ENCODE peak calls at places on chromosomes 16 and 17, in nine cellular contexts. One of them, this sample, is unnamed.

GRCh38 chr16:69017036-69017783 is 88.2 kb upstream of the HAS3 start:
- DNase-seq in activated CD4-positive, alpha-beta T cell treated with anti-CD3 and anti-CD28 coated beads, Interleukin-2, amount 50 U/mL, for 48 hours: no peak
- DNase-seq in hypothalamus: no peak
- DNase-seq in NCI-H524: no peak
- DNase-seq in choroid plexus epithelial cell: peak
- DNase-seq in HFF-Myc: peak
- DNase-seq in RCC 7860: peak
- DNase-seq in sciatic nerve: no peak
- DNase-seq in uterus: no peak
- DNase-seq in this sample: no peak

GRCh38 chr17:44610331-44610730 is 45.9 kb upstream of the MEIOC start:
- DNase-seq in hypothalamus: no peak
- DNase-seq in sciatic nerve: no peak
- DNase-seq in uterus: no peak
- DNase-seq in activated CD4-positive, alpha-beta T cell treated with anti-CD3 and anti-CD28 coated beads, Interleukin-2, amount 50 U/mL, for 48 hours: no peak
- DNase-seq in choroid plexus epithelial cell: no peak
- DNase-seq in HFF-Myc: no peak
- DNase-seq in NCI-H524: no peak
- DNase-seq in RCC 7860: no peak
- DNase-seq in this sample: no peak

GRCh38 chr16:12062343-12063003 is 85.9 kb downstream of the SNX29 start:
- DNase-seq in activated CD4-positive, alpha-beta T cell treated with anti-CD3 and anti-CD28 coated beads, Interleukin-2, amount 50 U/mL, for 48 hours: no peak
- DNase-seq in hypothalamus: no peak
- DNase-seq in RCC 7860: peak
- DNase-seq in sciatic nerve: peak
- DNase-seq in choroid plexus epithelial cell: peak
- DNase-seq in NCI-H524: peak
- DNase-seq in HFF-Myc: peak
- DNase-seq in uterus: peak
- DNase-seq in this sample: peak

GRCh38 chr16:16076400-16076901 is 127.0 kb downstream of the ABCC1 start:
- DNase-seq in hypothalamus: no peak
- DNase-seq in RCC 7860: no peak
- DNase-seq in NCI-H524: no peak
- DNase-seq in choroid plexus epithelial cell: no peak
- DNase-seq in HFF-Myc: no peak
- DNase-seq in activated CD4-positive, alpha-beta T cell treated with anti-CD3 and anti-CD28 coated beads, Interleukin-2, amount 50 U/mL, for 48 hours: no peak
- DNase-seq in uterus: no peak
- DNase-seq in sciatic nerve: no peak
- DNase-seq in this sample: no peak

GRCh38 chr16:986411-986810 is 4.8 kb downstream of the SOX8 start:
- DNase-seq in uterus: no peak
- DNase-seq in NCI-H524: no peak
- DNase-seq in hypothalamus: no peak
- DNase-seq in activated CD4-positive, alpha-beta T cell treated with anti-CD3 and anti-CD28 coated beads, Interleukin-2, amount 50 U/mL, for 48 hours: no peak
- DNase-seq in choroid plexus epithelial cell: no peak
- DNase-seq in RCC 7860: no peak
- DNase-seq in sciatic nerve: no peak
- DNase-seq in HFF-Myc: no peak
- DNase-seq in this sample: no peak

GRCh38 chr17:10107320-10108165 is 90.9 kb downstream of the GAS7 start:
- DNase-seq in sciatic nerve: no peak
- DNase-seq in RCC 7860: no peak
- DNase-seq in activated CD4-positive, alpha-beta T cell treated with anti-CD3 and anti-CD28 coated beads, Interleukin-2, amount 50 U/mL, for 48 hours: no peak
- DNase-seq in HFF-Myc: no peak
- DNase-seq in NCI-H524: no peak
- DNase-seq in uterus: no peak
- DNase-seq in hypothalamus: no peak
- DNase-seq in choroid plexus epithelial cell: no peak
- DNase-seq in this sample: no peak

GRCh38 chr16:48408688-48409087 is 23.5 kb upstream of the SIAH1 start:
- DNase-seq in activated CD4-positive, alpha-beta T cell treated with anti-CD3 and anti-CD28 coated beads, Interleukin-2, amount 50 U/mL, for 48 hours: no peak
- DNase-seq in NCI-H524: no peak
- DNase-seq in sciatic nerve: peak
- DNase-seq in uterus: no peak
- DNase-seq in hypothalamus: no peak
- DNase-seq in HFF-Myc: no peak
- DNase-seq in RCC 7860: peak
- DNase-seq in choroid plexus epithelial cell: peak
- DNase-seq in this sample: no peak

GRCh38 chr17:74012465-74012864 is 191.0 kb upstream of the RPL38 start:
- DNase-seq in hypothalamus: no peak
- DNase-seq in HFF-Myc: no peak
- DNase-seq in NCI-H524: peak
- DNase-seq in choroid plexus epithelial cell: no peak
- DNase-seq in RCC 7860: no peak
- DNase-seq in uterus: no peak
- DNase-seq in sciatic nerve: no peak
- DNase-seq in activated CD4-positive, alpha-beta T cell treated with anti-CD3 and anti-CD28 coated beads, Interleukin-2, amount 50 U/mL, for 48 hours: peak
- DNase-seq in this sample: no peak

GRCh38 chr17:43634681-43635125 is 27.0 kb downstream of the MEOX1 start:
- DNase-seq in hypothalamus: peak
- DNase-seq in HFF-Myc: no peak
- DNase-seq in choroid plexus epithelial cell: peak
- DNase-seq in RCC 7860: no peak
- DNase-seq in uterus: no peak
- DNase-seq in sciatic nerve: no peak
- DNase-seq in activated CD4-positive, alpha-beta T cell treated with anti-CD3 and anti-CD28 coated beads, Interleukin-2, amount 50 U/mL, for 48 hours: no peak
- DNase-seq in NCI-H524: no peak
- DNase-seq in this sample: no peak

GRCh38 chr16:55561319-55561848 is 5.1 kb upstream of the CAPNS2 start:
- DNase-seq in RCC 7860: no peak
- DNase-seq in activated CD4-positive, alpha-beta T cell treated with anti-CD3 and anti-CD28 coated beads, Interleukin-2, amount 50 U/mL, for 48 hours: no peak
- DNase-seq in choroid plexus epithelial cell: no peak
- DNase-seq in NCI-H524: peak
- DNase-seq in sciatic nerve: no peak
- DNase-seq in uterus: no peak
- DNase-seq in hypothalamus: no peak
- DNase-seq in HFF-Myc: no peak
- DNase-seq in this sample: no peak

GRCh38 chr17:1109606-1110523 is 69.9 kb downstream of the ABR start:
- DNase-seq in sciatic nerve: peak
- DNase-seq in RCC 7860: peak
- DNase-seq in choroid plexus epithelial cell: peak
- DNase-seq in NCI-H524: peak
- DNase-seq in HFF-Myc: no peak
- DNase-seq in activated CD4-positive, alpha-beta T cell treated with anti-CD3 and anti-CD28 coated beads, Interleukin-2, amount 50 U/mL, for 48 hours: peak
- DNase-seq in uterus: no peak
- DNase-seq in hypothalamus: no peak
- DNase-seq in this sample: no peak

GRCh38 chr17:81991684-81992513 is 14.5 kb downstream of the ASPSCR1 start:
- DNase-seq in uterus: no peak
- DNase-seq in choroid plexus epithelial cell: peak
- DNase-seq in HFF-Myc: peak
- DNase-seq in activated CD4-positive, alpha-beta T cell treated with anti-CD3 and anti-CD28 coated beads, Interleukin-2, amount 50 U/mL, for 48 hours: no peak
- DNase-seq in NCI-H524: no peak
- DNase-seq in hypothalamus: peak
- DNase-seq in RCC 7860: peak
- DNase-seq in sciatic nerve: peak
- DNase-seq in this sample: no peak

GRCh38 chr16:80019395-80019794 is 418.9 kb upstream of the MAF start:
- DNase-seq in choroid plexus epithelial cell: no peak
- DNase-seq in activated CD4-positive, alpha-beta T cell treated with anti-CD3 and anti-CD28 coated beads, Interleukin-2, amount 50 U/mL, for 48 hours: no peak
- DNase-seq in HFF-Myc: no peak
- DNase-seq in hypothalamus: no peak
- DNase-seq in RCC 7860: no peak
- DNase-seq in sciatic nerve: no peak
- DNase-seq in NCI-H524: no peak
- DNase-seq in uterus: no peak
- DNase-seq in this sample: no peak

GRCh38 chr17:32769846-32770245 is 107.1 kb downstream of the MYO1D start:
- DNase-seq in RCC 7860: no peak
- DNase-seq in activated CD4-positive, alpha-beta T cell treated with anti-CD3 and anti-CD28 coated beads, Interleukin-2, amount 50 U/mL, for 48 hours: no peak
- DNase-seq in HFF-Myc: no peak
- DNase-seq in uterus: no peak
- DNase-seq in hypothalamus: no peak
- DNase-seq in sciatic nerve: no peak
- DNase-seq in choroid plexus epithelial cell: peak
- DNase-seq in NCI-H524: peak
- DNase-seq in this sample: no peak

GRCh38 chr17:13544292-13544691 is 57.4 kb downstream of the HS3ST3A1 start:
- DNase-seq in NCI-H524: no peak
- DNase-seq in uterus: peak
- DNase-seq in activated CD4-positive, alpha-beta T cell treated with anti-CD3 and anti-CD28 coated beads, Interleukin-2, amount 50 U/mL, for 48 hours: no peak
- DNase-seq in hypothalamus: no peak
- DNase-seq in sciatic nerve: no peak
- DNase-seq in HFF-Myc: peak
- DNase-seq in choroid plexus epithelial cell: peak
- DNase-seq in RCC 7860: peak
- DNase-seq in this sample: no peak

GRCh38 chr17:64123114-64123513 is 6.8 kb downstream of the ERN1 start:
- DNase-seq in NCI-H524: no peak
- DNase-seq in activated CD4-positive, alpha-beta T cell treated with anti-CD3 and anti-CD28 coated beads, Interleukin-2, amount 50 U/mL, for 48 hours: no peak
- DNase-seq in uterus: no peak
- DNase-seq in choroid plexus epithelial cell: no peak
- DNase-seq in RCC 7860: no peak
- DNase-seq in hypothalamus: no peak
- DNase-seq in sciatic nerve: no peak
- DNase-seq in HFF-Myc: no peak
- DNase-seq in this sample: no peak

GRCh38 chr17:74746922-74747321 is 1.5 kb upstream of the NHERF1 start:
- DNase-seq in uterus: no peak
- DNase-seq in choroid plexus epithelial cell: no peak
- DNase-seq in activated CD4-positive, alpha-beta T cell treated with anti-CD3 and anti-CD28 coated beads, Interleukin-2, amount 50 U/mL, for 48 hours: no peak
- DNase-seq in HFF-Myc: no peak
- DNase-seq in RCC 7860: no peak
- DNase-seq in NCI-H524: no peak
- DNase-seq in sciatic nerve: no peak
- DNase-seq in hypothalamus: no peak
- DNase-seq in this sample: no peak

GRCh38 chr17:52751051-52751450 is 592.5 kb upstream of the CA10 start:
- DNase-seq in hypothalamus: no peak
- DNase-seq in sciatic nerve: no peak
- DNase-seq in uterus: no peak
- DNase-seq in NCI-H524: no peak
- DNase-seq in HFF-Myc: no peak
- DNase-seq in RCC 7860: no peak
- DNase-seq in activated CD4-positive, alpha-beta T cell treated with anti-CD3 and anti-CD28 coated beads, Interleukin-2, amount 50 U/mL, for 48 hours: no peak
- DNase-seq in choroid plexus epithelial cell: no peak
- DNase-seq in this sample: no peak

GRCh38 chr17:32487460-32488176 is 825 bp downstream of the CDK5R1 start:
- DNase-seq in RCC 7860: no peak
- DNase-seq in activated CD4-positive, alpha-beta T cell treated with anti-CD3 and anti-CD28 coated beads, Interleukin-2, amount 50 U/mL, for 48 hours: peak
- DNase-seq in uterus: no peak
- DNase-seq in HFF-Myc: no peak
- DNase-seq in hypothalamus: peak
- DNase-seq in sciatic nerve: peak
- DNase-seq in NCI-H524: peak
- DNase-seq in choroid plexus epithelial cell: no peak
- DNase-seq in this sample: no peak

GRCh38 chr16:1974157-1975070 is 2.6 kb downstream of the TBL3 start:
- DNase-seq in uterus: no peak
- DNase-seq in choroid plexus epithelial cell: no peak
- DNase-seq in RCC 7860: no peak
- DNase-seq in activated CD4-positive, alpha-beta T cell treated with anti-CD3 and anti-CD28 coated beads, Interleukin-2, amount 50 U/mL, for 48 hours: no peak
- DNase-seq in hypothalamus: no peak
- DNase-seq in sciatic nerve: no peak
- DNase-seq in HFF-Myc: no peak
- DNase-seq in NCI-H524: no peak
- DNase-seq in this sample: no peak

GRCh38 chr17:45912319-45912718 is 18.0 kb downstream of the MAPT start:
- DNase-seq in uterus: no peak
- DNase-seq in activated CD4-positive, alpha-beta T cell treated with anti-CD3 and anti-CD28 coated beads, Interleukin-2, amount 50 U/mL, for 48 hours: no peak
- DNase-seq in HFF-Myc: no peak
- DNase-seq in RCC 7860: no peak
- DNase-seq in choroid plexus epithelial cell: no peak
- DNase-seq in NCI-H524: no peak
- DNase-seq in hypothalamus: no peak
- DNase-seq in sciatic nerve: no peak
- DNase-seq in this sample: no peak

GRCh38 chr16:22347100-22347820 is 27.2 kb downstream of the CDR2 start:
- DNase-seq in NCI-H524: no peak
- DNase-seq in activated CD4-positive, alpha-beta T cell treated with anti-CD3 and anti-CD28 coated beads, Interleukin-2, amount 50 U/mL, for 48 hours: no peak
- DNase-seq in choroid plexus epithelial cell: no peak
- DNase-seq in RCC 7860: no peak
- DNase-seq in sciatic nerve: no peak
- DNase-seq in hypothalamus: peak
- DNase-seq in HFF-Myc: no peak
- DNase-seq in uterus: no peak
- DNase-seq in this sample: no peak

GRCh38 chr17:44536090-44536960 is 21.0 kb upstream of the FZD2 start:
- DNase-seq in sciatic nerve: no peak
- DNase-seq in choroid plexus epithelial cell: peak
- DNase-seq in uterus: no peak
- DNase-seq in NCI-H524: no peak
- DNase-seq in HFF-Myc: no peak
- DNase-seq in activated CD4-positive, alpha-beta T cell treated with anti-CD3 and anti-CD28 coated beads, Interleukin-2, amount 50 U/mL, for 48 hours: no peak
- DNase-seq in RCC 7860: no peak
- DNase-seq in hypothalamus: peak
- DNase-seq in this sample: no peak

GRCh38 chr17:79990051-79990592 is 45.5 kb downstream of the TBC1D16 start:
- DNase-seq in RCC 7860: no peak
- DNase-seq in NCI-H524: no peak
- DNase-seq in uterus: no peak
- DNase-seq in activated CD4-positive, alpha-beta T cell treated with anti-CD3 and anti-CD28 coated beads, Interleukin-2, amount 50 U/mL, for 48 hours: no peak
- DNase-seq in choroid plexus epithelial cell: no peak
- DNase-seq in HFF-Myc: no peak
- DNase-seq in sciatic nerve: no peak
- DNase-seq in hypothalamus: no peak
- DNase-seq in this sample: no peak

GRCh38 chr16:1021553-1022160 is 40.1 kb downstream of the SOX8 start:
- DNase-seq in uterus: no peak
- DNase-seq in HFF-Myc: no peak
- DNase-seq in hypothalamus: no peak
- DNase-seq in NCI-H524: no peak
- DNase-seq in sciatic nerve: no peak
- DNase-seq in RCC 7860: no peak
- DNase-seq in choroid plexus epithelial cell: no peak
- DNase-seq in activated CD4-positive, alpha-beta T cell treated with anti-CD3 and anti-CD28 coated beads, Interleukin-2, amount 50 U/mL, for 48 hours: no peak
- DNase-seq in this sample: no peak

GRCh38 chr17:49630113-49630900 is 47.6 kb downstream of the SPOP start:
- DNase-seq in HFF-Myc: no peak
- DNase-seq in uterus: no peak
- DNase-seq in NCI-H524: no peak
- DNase-seq in sciatic nerve: no peak
- DNase-seq in hypothalamus: no peak
- DNase-seq in RCC 7860: no peak
- DNase-seq in activated CD4-positive, alpha-beta T cell treated with anti-CD3 and anti-CD28 coated beads, Interleukin-2, amount 50 U/mL, for 48 hours: no peak
- DNase-seq in choroid plexus epithelial cell: no peak
- DNase-seq in this sample: no peak

GRCh38 chr17:67386965-67387551 is 10.0 kb downstream of the PITPNC1 start:
- DNase-seq in sciatic nerve: peak
- DNase-seq in HFF-Myc: no peak
- DNase-seq in uterus: no peak
- DNase-seq in hypothalamus: peak
- DNase-seq in activated CD4-positive, alpha-beta T cell treated with anti-CD3 and anti-CD28 coated beads, Interleukin-2, amount 50 U/mL, for 48 hours: peak
- DNase-seq in NCI-H524: peak
- DNase-seq in choroid plexus epithelial cell: peak
- DNase-seq in RCC 7860: peak
- DNase-seq in this sample: no peak

GRCh38 chr16:22374311-22375116 is at the start of gene CDR2:
- DNase-seq in NCI-H524: peak
- DNase-seq in sciatic nerve: peak
- DNase-seq in uterus: peak
- DNase-seq in hypothalamus: peak
- DNase-seq in activated CD4-positive, alpha-beta T cell treated with anti-CD3 and anti-CD28 coated beads, Interleukin-2, amount 50 U/mL, for 48 hours: peak
- DNase-seq in RCC 7860: peak
- DNase-seq in choroid plexus epithelial cell: peak
- DNase-seq in HFF-Myc: peak
- DNase-seq in this sample: peak